ENCODE peak calls at places on chromosomes 16 and 17, in ten cellular contexts. One of them, this sample, is unnamed.

GRCh38 chr16:1079341-1079740 is 6.8 kb downstream of the SSTR5 start:
- DNase-seq in fibroblast of lung: no peak
- DNase-seq in A549: no peak
- DNase-seq in psoas muscle: no peak
- DNase-seq in GM23248: no peak
- DNase-seq in uterus: no peak
- DNase-seq in CD8-positive, alpha-beta memory T cell: no peak
- DNase-seq in lung: no peak
- DNase-seq in left ventricle myocardium inferior: no peak
- DNase-seq in heart right ventricle: no peak
- DNase-seq in this sample: no peak

GRCh38 chr17:19703776-19704371 is 12.5 kb downstream of the SLC47A2 start:
- DNase-seq in fibroblast of lung: no peak
- DNase-seq in A549: no peak
- DNase-seq in psoas muscle: peak
- DNase-seq in GM23248: no peak
- DNase-seq in uterus: no peak
- DNase-seq in CD8-positive, alpha-beta memory T cell: no peak
- DNase-seq in lung: no peak
- DNase-seq in left ventricle myocardium inferior: no peak
- DNase-seq in heart right ventricle: peak
- DNase-seq in this sample: no peak

GRCh38 chr16:47492428-47493357 is 31.6 kb downstream of the PHKB start:
- DNase-seq in fibroblast of lung: no peak
- DNase-seq in A549: no peak
- DNase-seq in psoas muscle: peak
- DNase-seq in GM23248: peak
- DNase-seq in uterus: peak
- DNase-seq in CD8-positive, alpha-beta memory T cell: no peak
- DNase-seq in lung: peak
- DNase-seq in left ventricle myocardium inferior: peak
- DNase-seq in heart right ventricle: peak
- DNase-seq in this sample: peak

GRCh38 chr16:1308036-1308976 is 1.1 kb upstream of the UBE2I start:
- DNase-seq in fibroblast of lung: peak
- DNase-seq in A549: peak
- DNase-seq in psoas muscle: no peak
- DNase-seq in GM23248: no peak
- DNase-seq in uterus: no peak
- DNase-seq in CD8-positive, alpha-beta memory T cell: no peak
- DNase-seq in lung: no peak
- DNase-seq in left ventricle myocardium inferior: no peak
- DNase-seq in heart right ventricle: no peak
- DNase-seq in this sample: no peak

GRCh38 chr17:73048170-73048569 is 44.3 kb downstream of the SLC39A11 start:
- DNase-seq in fibroblast of lung: no peak
- DNase-seq in A549: no peak
- DNase-seq in psoas muscle: no peak
- DNase-seq in GM23248: no peak
- DNase-seq in uterus: no peak
- DNase-seq in CD8-positive, alpha-beta memory T cell: no peak
- DNase-seq in lung: no peak
- DNase-seq in left ventricle myocardium inferior: no peak
- DNase-seq in heart right ventricle: no peak
- DNase-seq in this sample: no peak

GRCh38 chr16:48317614-48318013 is 67.6 kb downstream of the SIAH1 start:
- DNase-seq in fibroblast of lung: peak
- DNase-seq in A549: no peak
- DNase-seq in psoas muscle: no peak
- DNase-seq in GM23248: peak
- DNase-seq in uterus: no peak
- DNase-seq in CD8-positive, alpha-beta memory T cell: no peak
- DNase-seq in lung: no peak
- DNase-seq in left ventricle myocardium inferior: no peak
- DNase-seq in heart right ventricle: no peak
- DNase-seq in this sample: no peak

GRCh38 chr17:82458885-82459424 is 414 bp downstream of the NARF start:
- DNase-seq in fibroblast of lung: peak
- DNase-seq in A549: no peak
- DNase-seq in psoas muscle: no peak
- DNase-seq in GM23248: peak
- DNase-seq in uterus: no peak
- DNase-seq in CD8-positive, alpha-beta memory T cell: no peak
- DNase-seq in lung: no peak
- DNase-seq in left ventricle myocardium inferior: no peak
- DNase-seq in heart right ventricle: no peak
- DNase-seq in this sample: no peak

GRCh38 chr16:84339316-84339715 is 29.0 kb upstream of the ATP2C2 start:
- DNase-seq in fibroblast of lung: no peak
- DNase-seq in A549: no peak
- DNase-seq in psoas muscle: no peak
- DNase-seq in GM23248: no peak
- DNase-seq in uterus: no peak
- DNase-seq in CD8-positive, alpha-beta memory T cell: no peak
- DNase-seq in lung: no peak
- DNase-seq in left ventricle myocardium inferior: no peak
- DNase-seq in heart right ventricle: no peak
- DNase-seq in this sample: no peak

GRCh38 chr17:66441012-66441703 is 138.7 kb downstream of the PRKCA start:
- DNase-seq in fibroblast of lung: peak
- DNase-seq in A549: no peak
- DNase-seq in psoas muscle: no peak
- DNase-seq in GM23248: peak
- DNase-seq in uterus: no peak
- DNase-seq in CD8-positive, alpha-beta memory T cell: no peak
- DNase-seq in lung: no peak
- DNase-seq in left ventricle myocardium inferior: no peak
- DNase-seq in heart right ventricle: no peak
- DNase-seq in this sample: no peak

GRCh38 chr16:85420501-85421337 is 192.4 kb upstream of the GSE1 start:
- DNase-seq in fibroblast of lung: peak
- DNase-seq in A549: peak
- DNase-seq in psoas muscle: peak
- DNase-seq in GM23248: peak
- DNase-seq in uterus: peak
- DNase-seq in CD8-positive, alpha-beta memory T cell: peak
- DNase-seq in lung: peak
- DNase-seq in left ventricle myocardium inferior: peak
- DNase-seq in heart right ventricle: peak
- DNase-seq in this sample: no peak

GRCh38 chr17:80664217-80664780 is 119.7 kb downstream of the RPTOR start:
- DNase-seq in fibroblast of lung: no peak
- DNase-seq in A549: no peak
- DNase-seq in psoas muscle: no peak
- DNase-seq in GM23248: peak
- DNase-seq in uterus: no peak
- DNase-seq in CD8-positive, alpha-beta memory T cell: no peak
- DNase-seq in lung: no peak
- DNase-seq in left ventricle myocardium inferior: no peak
- DNase-seq in heart right ventricle: no peak
- DNase-seq in this sample: no peak

DNA sequence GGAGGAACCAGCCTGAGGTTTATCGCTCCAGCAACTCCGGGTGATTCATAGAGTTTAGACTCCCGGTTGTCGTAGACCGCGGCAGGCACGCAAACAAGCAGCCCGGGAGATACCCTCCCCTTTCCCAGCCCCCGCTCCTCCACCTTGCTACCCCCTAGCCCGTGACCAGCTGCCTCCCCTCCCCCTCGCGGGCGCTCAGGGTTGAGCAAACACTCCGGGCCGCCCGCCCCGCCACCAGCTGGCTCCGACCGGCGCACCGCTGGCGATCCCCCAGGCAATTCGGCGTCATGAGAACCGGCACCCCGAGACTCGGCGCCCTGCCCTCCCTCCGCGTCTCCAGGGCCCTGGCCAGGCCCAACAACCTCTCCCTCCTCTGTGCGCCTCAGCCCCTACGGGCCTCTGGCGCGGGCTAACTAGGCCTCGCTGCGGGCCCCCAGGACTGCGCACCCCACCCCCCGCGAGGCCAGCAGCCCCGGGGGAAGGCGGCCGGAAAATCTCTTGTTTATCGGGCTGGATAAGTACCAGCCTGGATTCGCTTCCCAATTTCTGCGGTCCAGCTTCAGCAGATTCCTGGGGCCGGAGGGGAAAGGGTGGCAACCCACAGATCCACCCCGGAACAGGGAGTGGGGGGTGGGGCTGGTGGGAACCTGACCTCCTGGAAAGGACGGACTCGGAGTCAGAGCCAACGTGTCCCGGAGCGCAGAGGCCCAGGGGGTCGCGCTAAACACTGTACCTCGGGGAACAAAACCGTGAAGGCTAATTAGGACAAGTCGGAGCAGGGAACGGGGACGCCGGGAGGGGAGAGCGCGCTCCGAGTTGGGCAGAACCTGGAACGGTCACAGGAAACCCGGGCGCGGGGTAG is 951 bp upstream of the GPRC5C start:
- DNase-seq in fibroblast of lung: peak
- DNase-seq in A549: peak
- DNase-seq in psoas muscle: peak
- DNase-seq in GM23248: peak
- DNase-seq in uterus: peak
- DNase-seq in CD8-positive, alpha-beta memory T cell: no peak
- DNase-seq in lung: peak
- DNase-seq in left ventricle myocardium inferior: peak
- DNase-seq in heart right ventricle: peak
- DNase-seq in this sample: peak
- H3K27ac ChIP-seq in fibroblast of lung: no peak
- H3K27ac ChIP-seq in A549: peak
- H3K27ac ChIP-seq in psoas muscle: peak
- H3K27ac ChIP-seq in GM23248: peak
- H3K27ac ChIP-seq in uterus: peak
- H3K27ac ChIP-seq in CD8-positive, alpha-beta memory T cell: peak
- H3K27ac ChIP-seq in lung: peak
- H3K27ac ChIP-seq in left ventricle myocardium inferior: peak
- H3K27ac ChIP-seq in heart right ventricle: peak
- H3K27ac ChIP-seq in this sample: peak

DNA sequence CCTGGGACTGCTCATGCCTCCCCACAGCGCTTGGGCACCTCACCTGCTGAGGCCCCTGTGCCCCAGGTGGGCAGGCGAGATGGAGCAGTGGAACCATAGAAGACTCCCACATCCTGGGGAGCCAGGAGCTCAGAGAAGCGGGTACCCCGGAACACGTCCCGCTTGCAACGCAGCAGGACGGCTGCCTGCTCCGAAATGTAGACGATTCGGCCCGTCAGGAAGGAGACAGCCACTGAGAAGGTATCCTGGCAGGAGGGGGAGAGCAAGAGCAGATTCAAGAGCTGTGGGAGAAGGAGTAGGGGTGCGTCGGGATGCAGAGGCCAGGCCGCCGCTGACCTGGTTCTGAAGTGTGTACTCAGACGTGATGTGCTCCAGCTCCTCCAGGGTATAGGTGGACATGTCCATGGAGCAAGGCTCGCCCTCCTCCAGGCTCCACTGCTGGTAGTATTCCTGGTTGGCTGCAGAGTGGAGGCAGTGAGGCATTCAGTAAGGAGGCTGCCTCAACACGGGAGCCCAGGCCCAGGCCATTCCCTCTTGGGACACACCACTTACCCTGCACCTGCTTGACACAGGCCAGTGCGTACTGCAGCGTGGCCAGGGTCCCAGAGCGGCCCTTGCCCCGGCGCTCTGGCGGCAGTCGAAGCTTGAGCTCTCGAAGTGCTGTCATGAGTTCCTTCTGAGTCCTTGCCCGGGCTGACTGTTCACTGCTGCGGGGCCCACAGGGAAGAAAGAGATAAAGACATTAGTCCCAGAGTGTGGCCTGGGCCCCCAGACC is 2.6 kb downstream of the PER1 start:
- DNase-seq in fibroblast of lung: no peak
- DNase-seq in A549: no peak
- DNase-seq in psoas muscle: peak
- DNase-seq in GM23248: no peak
- DNase-seq in uterus: no peak
- DNase-seq in CD8-positive, alpha-beta memory T cell: peak
- DNase-seq in lung: no peak
- DNase-seq in left ventricle myocardium inferior: no peak
- DNase-seq in heart right ventricle: peak
- DNase-seq in this sample: no peak
- H3K4me3 ChIP-seq in fibroblast of lung: no peak
- H3K4me3 ChIP-seq in A549: no peak
- H3K4me3 ChIP-seq in psoas muscle: peak
- H3K4me3 ChIP-seq in GM23248: no peak
- H3K4me3 ChIP-seq in uterus: no peak
- H3K4me3 ChIP-seq in CD8-positive, alpha-beta memory T cell: no peak
- H3K4me3 ChIP-seq in lung: no peak
- H3K4me3 ChIP-seq in left ventricle myocardium inferior: peak
- H3K4me3 ChIP-seq in heart right ventricle: no peak
- H3K4me3 ChIP-seq in this sample: peak

DNA sequence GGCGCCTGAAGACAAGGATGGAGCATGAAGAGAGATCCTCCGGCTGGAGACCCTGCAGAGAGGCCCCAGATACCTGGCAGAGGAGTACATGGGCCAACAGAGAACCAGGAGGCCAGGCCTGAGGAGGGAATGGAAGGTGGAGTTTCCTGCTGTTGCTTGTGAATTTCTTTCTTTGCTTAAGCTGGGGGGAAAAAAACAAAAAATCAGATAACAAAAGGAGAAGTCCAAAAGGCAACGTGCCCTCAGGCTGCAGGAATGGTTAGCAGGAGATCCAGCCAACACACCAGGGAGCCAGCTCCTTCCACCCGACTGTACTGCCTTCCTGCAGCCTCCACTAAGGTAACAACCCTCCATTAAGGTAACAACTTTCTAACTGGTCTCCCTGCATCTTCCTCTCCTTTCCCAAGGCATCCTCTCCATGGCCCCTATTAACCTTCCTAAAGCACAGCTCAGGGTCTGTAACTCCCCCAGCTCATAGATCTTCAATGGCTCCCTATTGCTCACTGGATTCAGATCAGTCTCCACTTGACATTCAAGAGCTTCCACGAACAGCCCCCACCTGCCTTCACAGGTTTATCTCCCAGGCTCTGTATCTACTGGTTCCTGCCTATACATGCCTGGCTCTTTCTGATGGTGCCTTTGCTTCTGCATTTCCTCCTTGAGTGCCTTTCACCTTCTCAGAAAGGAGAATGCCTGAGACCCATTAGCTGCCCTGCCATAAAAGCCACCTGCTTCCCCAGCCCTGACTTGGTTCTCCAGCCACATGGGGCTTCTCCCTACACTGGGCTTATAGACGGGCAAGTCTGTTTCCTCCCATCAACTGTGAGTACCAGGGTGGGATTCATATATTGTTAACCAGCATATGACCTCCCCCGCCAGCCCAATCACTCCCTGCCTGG is 725 bp upstream of the ARL5C start:
- DNase-seq in fibroblast of lung: no peak
- DNase-seq in A549: no peak
- DNase-seq in psoas muscle: no peak
- DNase-seq in GM23248: no peak
- DNase-seq in uterus: no peak
- DNase-seq in CD8-positive, alpha-beta memory T cell: no peak
- DNase-seq in lung: no peak
- DNase-seq in left ventricle myocardium inferior: no peak
- DNase-seq in heart right ventricle: no peak
- DNase-seq in this sample: no peak
- H3K27ac ChIP-seq in fibroblast of lung: no peak
- H3K27ac ChIP-seq in A549: no peak
- H3K27ac ChIP-seq in psoas muscle: no peak
- H3K27ac ChIP-seq in GM23248: no peak
- H3K27ac ChIP-seq in uterus: no peak
- H3K27ac ChIP-seq in CD8-positive, alpha-beta memory T cell: no peak
- H3K27ac ChIP-seq in lung: no peak
- H3K27ac ChIP-seq in left ventricle myocardium inferior: peak
- H3K27ac ChIP-seq in heart right ventricle: peak
- H3K27ac ChIP-seq in this sample: no peak

GRCh38 chr17:3585826-3586225 is 23.4 kb downstream of the TRPV1 start:
- DNase-seq in fibroblast of lung: no peak
- DNase-seq in A549: no peak
- DNase-seq in psoas muscle: no peak
- DNase-seq in GM23248: no peak
- DNase-seq in uterus: no peak
- DNase-seq in CD8-positive, alpha-beta memory T cell: no peak
- DNase-seq in lung: no peak
- DNase-seq in left ventricle myocardium inferior: no peak
- DNase-seq in heart right ventricle: no peak
- DNase-seq in this sample: no peak
- H3K4me3 ChIP-seq in fibroblast of lung: no peak
- H3K4me3 ChIP-seq in A549: no peak
- H3K4me3 ChIP-seq in psoas muscle: no peak
- H3K4me3 ChIP-seq in GM23248: no peak
- H3K4me3 ChIP-seq in uterus: no peak
- H3K4me3 ChIP-seq in CD8-positive, alpha-beta memory T cell: no peak
- H3K4me3 ChIP-seq in lung: no peak
- H3K4me3 ChIP-seq in left ventricle myocardium inferior: no peak
- H3K4me3 ChIP-seq in heart right ventricle: no peak
- H3K4me3 ChIP-seq in this sample: no peak